ENCODE peak calls at places on chromosomes 4 and X, in four cellular contexts. O, Z, B and P are unnamed samples.

GRCh38 chrX:149497626-149498025 is 7.5 kb downstream of the IDS start:
- DNase-seq in Z (peak; percentile 41), B (no peak), O (no peak), P (no peak)

GRCh38 chrX:124940536-124940935 is 379.1 kb upstream of the TEX13C start:
- DNase-seq in O (no peak), Z (no peak), B (no peak), P (no peak)

GRCh38 chr4:73853246-73853704 is at the start of gene PF4V1:
- DNase-seq in Z (no peak), O (peak; percentile 50), B (no peak), P (no peak)

GRCh38 chr4:106893903-106894302 is 142.2 kb downstream of the DKK2 start:
- DNase-seq in B (no peak), O (no peak), Z (no peak), P (no peak)

GRCh38 chrX:112359906-112360305 is 277.3 kb upstream of the TRPC5 start:
- DNase-seq in B (no peak), O (no peak), Z (no peak), P (no peak)

GRCh38 chrX:110415440-110416167 is 57.0 kb downstream of the RTL9 start:
- DNase-seq in B (no peak), Z (no peak), O (no peak), P (no peak)

GRCh38 chr4:81473086-81473396 is 1.3 kb upstream of the RASGEF1B start:
- DNase-seq in O (peak; percentile 44), B (no peak), Z (no peak), P (no peak)

GRCh38 chr4:78902313-78902712 is 36.9 kb downstream of the PAQR3 start:
- DNase-seq in Z (no peak), O (no peak), B (no peak), P (no peak)

GRCh38 chrX:39477438-39478120 is 620.2 kb downstream of the BCOR start:
- DNase-seq in Z (no peak), B (no peak), O (peak; percentile 57), P (peak; percentile 28)

GRCh38 chrX:103688949-103689348 is 2.5 kb upstream of the MORF4L2 start:
- DNase-seq in B (no peak), O (no peak), Z (no peak), P (no peak)

GRCh38 chr4:2247128-2248043 is 5.5 kb upstream of the HAUS3 start:
- DNase-seq in O (peak; percentile 42), B (no peak), Z (no peak), P (no peak)

GRCh38 chr4:53925050-53925605 is 139.3 kb downstream of the CHIC2 start:
- DNase-seq in Z (no peak), B (no peak), O (no peak), P (no peak)

GRCh38 chrX:148878371-148878770 is 378.0 kb downstream of the AFF2 start:
- DNase-seq in Z (no peak), B (no peak), O (no peak), P (peak; percentile 13)

GRCh38 chr4:113882668-113883067 is 96.8 kb downstream of the ARSJ start:
- DNase-seq in O (no peak), Z (peak; percentile 13), B (no peak), P (no peak)

GRCh38 chrX:134374910-134375309 is 85.1 kb upstream of the HPRT1 start:
- DNase-seq in B (no peak), O (no peak), Z (no peak), P (no peak)

GRCh38 chr4:15455290-15455689 is 14.4 kb upstream of the CC2D2A start:
- DNase-seq in Z (no peak), O (no peak), B (no peak), P (no peak)

GRCh38 chr4:2932561-2932950 is 30.6 kb downstream of the NOP14 start:
- DNase-seq in B (no peak), O (no peak), Z (no peak), P (no peak)

GRCh38 chrX:98357146-98357545 is 1473.4 kb downstream of the RPA4 start:
- DNase-seq in Z (no peak), B (no peak), O (no peak), P (no peak)

GRCh38 chrX:110002300-110003166 is at the start of gene TMEM164:
- DNase-seq in Z (no peak), O (peak; percentile 89), B (peak; percentile 76), P (no peak)

GRCh38 chrX:1899841-1900240 is 285.0 kb downstream of the ASMT start:
- DNase-seq in B (no peak), Z (no peak), O (no peak), P (no peak)

GRCh38 chrX:3990569-3990968 is 277.1 kb upstream of the PRKX start:
- DNase-seq in Z (no peak), O (no peak), B (no peak), P (no peak)

GRCh38 chr4:166501941-166502382 is 628.9 kb downstream of the TLL1 start:
- DNase-seq in B (no peak), O (no peak), Z (no peak), P (no peak)

GRCh38 chr4:37533286-37534033 is 152.7 kb downstream of the RELL1 start:
- DNase-seq in Z (no peak), O (no peak), B (no peak), P (no peak)

GRCh38 chr4:96352051-96352517 is 512.2 kb downstream of the PDHA2 start:
- DNase-seq in B (no peak), Z (no peak), O (no peak), P (no peak)

GRCh38 chr4:89939994-89940393 is 45.3 kb downstream of the MMRN1 start:
- DNase-seq in Z (no peak), B (no peak), O (no peak), P (no peak)

GRCh38 chr4:1369091-1369450 is 22.1 kb downstream of the UVSSA start:
- DNase-seq in O (peak; percentile 34), Z (no peak), B (no peak), P (no peak)

GRCh38 chr4:7705062-7705461 is 234.6 kb downstream of the AFAP1 start:
- DNase-seq in O (no peak), Z (no peak), B (no peak), P (no peak)

GRCh38 chr4:54586343-54586953 is 71.3 kb upstream of the KIT start:
- DNase-seq in B (no peak), O (no peak), Z (peak; percentile 77), P (peak; percentile 25)

GRCh38 chr4:108941914-108942379 is 179.1 kb upstream of the ETNPPL start:
- DNase-seq in O (no peak), Z (no peak), B (no peak), P (no peak)

GRCh38 chrX:23779025-23779424 is 3.9 kb upstream of the SAT1 start:
- DNase-seq in B (no peak), Z (peak; percentile 36), O (no peak), P (no peak)

GRCh38 chrX:2498781-2499302 is 1.9 kb downstream of the DHRSX start:
- DNase-seq in O (no peak), B (no peak), Z (no peak), P (no peak)

GRCh38 chr4:41122775-41123174 is 91.6 kb downstream of the APBB2 start:
- DNase-seq in B (no peak), O (no peak), Z (no peak), P (no peak)

GRCh38 chrX:55839480-55839879 is 121.9 kb downstream of the RRAGB start:
- DNase-seq in Z (no peak), O (no peak), B (no peak), P (no peak)

GRCh38 chrX:31213941-31214340 is 142.1 kb upstream of the FTHL17 start:
- DNase-seq in B (no peak), Z (no peak), O (no peak), P (no peak)

GRCh38 chrX:14398725-14399124 is 130.6 kb upstream of the GLRA2 start:
- DNase-seq in O (no peak), Z (peak; percentile 52), B (no peak), P (peak; percentile 17)

GRCh38 chr4:11468901-11469300 is 40.2 kb upstream of the HS3ST1 start:
- DNase-seq in B (no peak), O (no peak), Z (no peak), P (no peak)

GRCh38 chrX:2383735-2384134 is 117.0 kb downstream of the DHRSX start:
- DNase-seq in O (no peak), Z (no peak), B (no peak), P (no peak)

GRCh38 chr4:94244829-94245185 is 37.1 kb downstream of the SMARCAD1 start:
- DNase-seq in B (no peak), Z (no peak), O (no peak), P (no peak)

GRCh38 chr4:20679946-20680345 is 20.3 kb upstream of the PACRGL start:
- DNase-seq in B (no peak), O (no peak), Z (no peak), P (no peak)